ENCODE peak calls at places on chromosomes 6 and 20, in four cellular contexts. X is fibroblast of lung, H is DND-41, Z is mammary epithelial cell. V is an unnamed sample.

GRCh38 chr6:43951756-43952675 is 175.2 kb downstream of the MRPL14 start:
- DNase-seq in X (no peak), H (peak; percentile 7), Z (no peak), V (no peak)

GRCh38 chr6:33147807-33148666 is 44.2 kb downstream of the COL11A2 start:
- DNase-seq in X (peak; percentile 76), H (no peak), Z (peak; percentile 17), V (no peak)

GRCh38 chr6:89433637-89434499 is 916 bp downstream of the ANKRD6 start:
- DNase-seq in X (no peak), H (no peak), Z (peak; percentile 46), V (peak; percentile 72)

GRCh38 chr6:1499798-1500197 is 109.9 kb upstream of the FOXC1 start:
- DNase-seq in X (no peak), H (no peak), Z (no peak), V (no peak)

GRCh38 chr6:150992682-150993081 is 127.2 kb downstream of the MTHFD1L start:
- DNase-seq in X (no peak), H (no peak), Z (no peak), V (peak; percentile 79)

GRCh38 chr6:111989743-111990142 is 64.2 kb upstream of the CCN6 start:
- DNase-seq in X (no peak), H (no peak), Z (no peak), V (no peak)

GRCh38 chr6:32370510-32370909 is 1.2 kb downstream of the TSBP1 start:
- DNase-seq in X (peak; percentile 17), H (no peak), Z (peak; percentile 20), V (no peak)

GRCh38 chr6:71031912-71032311 is 75.1 kb upstream of the B3GAT2 start:
- DNase-seq in X (peak; percentile 60), H (no peak), Z (no peak), V (no peak)

GRCh38 chr6:89034586-89035251 is 45.8 kb upstream of the PNRC1 start:
- DNase-seq in X (peak; percentile 95), H (no peak), Z (peak; percentile 98), V (peak; percentile 62)

GRCh38 chr6:122511193-122511924 is 39.8 kb upstream of the SERINC1 start:
- DNase-seq in X (no peak), H (no peak), Z (no peak), V (no peak)

GRCh38 chr6:63245908-63246307 is 34.6 kb downstream of the FKBP1C start:
- DNase-seq in X (no peak), H (no peak), Z (no peak), V (no peak)

GRCh38 chr6:7971499-7971898 is 60.9 kb upstream of the TXNDC5 start:
- DNase-seq in X (no peak), H (no peak), Z (no peak), V (no peak)

GRCh38 chr20:37526839-37527637 is 638 bp downstream of the BLCAP start:
- DNase-seq in X (peak; percentile 36), H (no peak), Z (peak; percentile 29), V (peak; percentile 90)

GRCh38 chr20:24296477-24297380 is 172.7 kb upstream of the SYNDIG1 start:
- DNase-seq in X (no peak), H (no peak), Z (peak; percentile 57), V (peak; percentile 75)

GRCh38 chr6:47420394-47421371 is 56.9 kb upstream of the CD2AP start:
- DNase-seq in X (peak; percentile 45), H (no peak), Z (peak; percentile 23), V (no peak)

GRCh38 chr20:53866787-53867740 is 203.3 kb downstream of the BCAS1 start:
- DNase-seq in X (no peak), H (no peak), Z (no peak), V (no peak)

GRCh38 chr20:51354769-51355319 is 187.7 kb downstream of the NFATC2 start:
- DNase-seq in X (no peak), H (no peak), Z (no peak), V (peak; percentile 91)

GRCh38 chr6:142819603-142820335 is 125.2 kb downstream of the HIVEP2 start:
- DNase-seq in X (peak; percentile 35), H (peak; percentile 66), Z (peak; percentile 73), V (no peak)

GRCh38 chr6:35044145-35044745 is 96.9 kb downstream of the TCP11 start:
- DNase-seq in X (no peak), H (no peak), Z (peak; percentile 37), V (no peak)

GRCh38 chr6:145336119-145336518 is 399.2 kb downstream of the EPM2A start:
- DNase-seq in X (no peak), H (no peak), Z (no peak), V (no peak)

GRCh38 chr6:45574885-45575284 is 197.2 kb upstream of the SUPT3H start:
- DNase-seq in X (no peak), H (peak; percentile 48), Z (peak; percentile 79), V (no peak)

GRCh38 chr6:45576648-45577624 is 199.2 kb upstream of the SUPT3H start:
- DNase-seq in X (no peak), H (no peak), Z (no peak), V (no peak)

GRCh38 chr6:45572833-45573232 is 195.1 kb upstream of the SUPT3H start:
- DNase-seq in X (no peak), H (no peak), Z (no peak), V (no peak)

GRCh38 chr6:45571159-45571558 is 193.4 kb upstream of the SUPT3H start:
- DNase-seq in X (no peak), H (no peak), Z (no peak), V (no peak)

GRCh38 chr6:45574013-45574412 is 196.3 kb upstream of the SUPT3H start:
- DNase-seq in X (no peak), H (no peak), Z (no peak), V (no peak)
- H2AFZ ChIP-seq in X (no peak overlapping the region), H (no peak overlapping the region), Z (no peak overlapping the region), V (no peak overlapping the region)

GRCh38 chr6:53312355-53312754 is 36.4 kb downstream of the ELOVL5 start:
- DNase-seq in X (no peak), H (peak; percentile 46), Z (no peak), V (no peak)

GRCh38 chr6:53318429-53318828 is 30.3 kb downstream of the ELOVL5 start:
- DNase-seq in X (no peak), H (no peak), Z (no peak), V (no peak)

GRCh38 chr6:53317861-53318260 is 30.9 kb downstream of the ELOVL5 start:
- DNase-seq in X (no peak), H (no peak), Z (no peak), V (no peak)

GRCh38 chr6:53313784-53314382 is 34.9 kb downstream of the ELOVL5 start:
- DNase-seq in X (peak; percentile 81), H (peak; percentile 63), Z (no peak), V (no peak)

GRCh38 chr6:53315086-53315724 is 33.5 kb downstream of the ELOVL5 start:
- DNase-seq in X (no peak), H (no peak), Z (no peak), V (peak; percentile 43)
- H3K4me1 ChIP-seq in X (no peaks in the 10 kb centered on the region), H (peaks cover 77% of the 10 kb centered on the region), Z (peaks cover 18% of the 10 kb centered on the region), V (peaks cover 24% of the 10 kb centered on the region)

GRCh38 chr6:13474360-13474759 is 13.0 kb downstream of the GFOD1 start:
- DNase-seq in X (no peak), H (no peak), Z (peak; percentile 83), V (no peak)
- H3K79me2 ChIP-seq in X (peaks cover 2% of the 10 kb centered on the region), H (no peaks in the 10 kb centered on the region), Z (peaks cover 52% of the 10 kb centered on the region), V (no peaks in the 10 kb centered on the region)

GRCh38 chr6:5219292-5219691 is 41.5 kb downstream of the LYRM4 start:
- DNase-seq in X (no peak), H (no peak), Z (peak; percentile 50), V (no peak)
- H2AFZ ChIP-seq in X (no peak overlapping the region), H (no peak overlapping the region), Z (peak overlapping the region; percentile 10), V (no peak overlapping the region)

GRCh38 chr20:17662333-17663039 is 19.6 kb downstream of the RRBP1 start:
- DNase-seq in X (peak; percentile 46), H (no peak), Z (no peak), V (peak; percentile 95)

GRCh38 chr20:17663040-17663399 is 19.0 kb downstream of the RRBP1 start:
- DNase-seq in X (no peak), H (no peak), Z (no peak), V (no peak)

GRCh38 chr20:17663486-17663885 is 18.6 kb downstream of the RRBP1 start:
- DNase-seq in X (no peak), H (no peak), Z (no peak), V (no peak)

GRCh38 chr20:17665756-17666155 is 16.3 kb downstream of the RRBP1 start:
- DNase-seq in X (no peak), H (no peak), Z (no peak), V (no peak)

DNA sequence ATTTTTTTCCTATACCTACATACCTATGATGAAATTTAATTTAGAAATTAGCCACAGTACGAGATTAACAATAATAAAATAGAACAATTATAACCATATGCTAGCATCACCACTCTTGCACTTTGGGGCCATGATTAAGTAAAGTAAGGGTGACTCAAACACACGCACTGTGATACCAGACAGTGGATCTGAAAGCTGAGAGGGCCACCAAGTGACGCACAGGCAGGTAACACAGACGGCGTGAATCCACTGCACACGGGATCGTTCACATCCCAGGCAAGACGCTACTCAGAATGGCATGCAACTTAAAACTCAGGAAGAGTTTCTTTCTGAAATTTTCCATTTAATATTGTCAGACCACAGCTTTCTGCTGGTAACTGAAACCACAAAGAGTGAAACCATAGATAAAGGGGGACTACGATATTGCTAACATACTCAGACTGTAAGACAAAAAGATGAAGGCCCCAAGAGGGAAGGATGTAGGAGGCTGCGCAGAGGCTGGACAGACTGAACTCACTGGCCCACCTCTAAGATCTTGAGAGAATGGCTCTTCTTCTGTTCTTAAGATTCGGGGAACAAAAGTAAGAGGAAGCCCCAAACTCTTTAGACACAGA is 17.9 kb downstream of the RRBP1 start:
- DNase-seq in X (no peak), H (no peak), Z (no peak), V (peak; percentile 27)
- H3K4me1 ChIP-seq in X (peaks cover 30% of the 10 kb centered on the region), H (peaks cover 26% of the 10 kb centered on the region), Z (no peaks in the 10 kb centered on the region), V (peaks cover 76% of the 10 kb centered on the region)

DNA sequence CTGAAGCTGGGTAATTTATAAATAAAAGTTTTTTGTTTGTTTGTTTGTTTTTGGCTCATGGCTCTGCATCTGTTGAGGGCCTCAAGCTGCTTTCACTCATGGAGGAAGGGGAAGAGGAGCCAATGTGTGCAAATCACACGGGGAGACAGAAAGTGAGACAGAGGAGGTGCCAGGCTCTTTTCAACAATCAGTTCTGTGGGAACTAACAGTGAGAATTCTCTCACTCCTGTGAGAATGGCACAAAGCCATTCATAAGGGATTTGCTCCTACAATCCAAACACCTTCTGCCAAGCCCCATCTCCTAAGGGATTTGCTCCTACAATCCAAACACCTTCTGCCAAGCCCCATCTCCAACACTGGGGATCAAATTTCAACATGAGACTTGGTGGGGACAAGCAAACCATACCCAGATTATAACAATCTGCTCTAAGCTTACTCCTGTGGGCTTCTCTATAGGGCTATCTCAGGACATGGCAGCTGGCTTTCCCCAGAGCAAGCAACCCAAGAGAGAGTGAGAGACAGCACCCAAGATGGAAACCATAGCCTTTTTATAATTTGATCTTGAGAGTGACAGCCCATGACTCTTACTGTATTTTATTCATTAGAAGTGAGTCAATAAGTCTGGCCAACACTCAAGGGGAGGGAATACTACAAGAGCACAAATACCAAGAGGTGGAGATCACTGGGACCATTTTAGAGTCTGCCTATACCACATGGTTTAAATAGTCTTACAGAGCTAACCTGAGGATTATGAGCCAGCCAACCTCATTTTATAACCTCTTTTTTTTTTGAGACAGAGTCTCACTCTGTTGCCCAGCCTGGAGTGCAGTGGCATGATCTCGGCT is 22.8 kb upstream of the LRRC1 start:
- DNase-seq in X (peak; percentile 51), H (no peak), Z (peak; percentile 42), V (peak; percentile 66)
- H3K79me2 ChIP-seq in X (no peaks in the 10 kb centered on the region), H (no peaks in the 10 kb centered on the region), Z (no peaks in the 10 kb centered on the region), V (no peaks in the 10 kb centered on the region)

V was measured in osteoblast.